ENCODE peak calls at places on chromosome 7, in nine cellular contexts. One of them, this sample, is unnamed.

GRCh38 chr7:102322202-102322715 is 34.0 kb downstream of the SPDYE6 start:
- DNase-seq in cardiac muscle cell: no peak
- DNase-seq in neuronal stem cell: no peak
- DNase-seq in HuH-7: no peak
- DNase-seq in IMR-90: no peak
- DNase-seq in NCI-H2081: no peak
- DNase-seq in HTR-8/SVneo: no peak
- DNase-seq in stimulated activated CD4-positive, alpha-beta T cell treated with anti-CD3 and anti-CD28 coated beads, TNF-alpha, amount 100 ng/mL, for 1 hour: no peak
- DNase-seq in Calu3: no peak
- DNase-seq in this sample: no peak

GRCh38 chr7:96441551-96442104 is 119.7 kb upstream of the SLC25A13 start:
- DNase-seq in cardiac muscle cell: peak
- DNase-seq in neuronal stem cell: no peak
- DNase-seq in HuH-7: no peak
- DNase-seq in IMR-90: no peak
- DNase-seq in NCI-H2081: no peak
- DNase-seq in HTR-8/SVneo: no peak
- DNase-seq in stimulated activated CD4-positive, alpha-beta T cell treated with anti-CD3 and anti-CD28 coated beads, TNF-alpha, amount 100 ng/mL, for 1 hour: no peak
- DNase-seq in Calu3: no peak
- DNase-seq in this sample: no peak

GRCh38 chr7:29445736-29446135 is 117.9 kb upstream of the PRR15 start:
- DNase-seq in cardiac muscle cell: no peak
- DNase-seq in neuronal stem cell: no peak
- DNase-seq in HuH-7: no peak
- DNase-seq in IMR-90: no peak
- DNase-seq in NCI-H2081: no peak
- DNase-seq in HTR-8/SVneo: no peak
- DNase-seq in stimulated activated CD4-positive, alpha-beta T cell treated with anti-CD3 and anti-CD28 coated beads, TNF-alpha, amount 100 ng/mL, for 1 hour: no peak
- DNase-seq in Calu3: no peak
- DNase-seq in this sample: no peak

GRCh38 chr7:28315565-28316420 is 96.5 kb upstream of the CREB5 start:
- DNase-seq in cardiac muscle cell: peak
- DNase-seq in neuronal stem cell: no peak
- DNase-seq in HuH-7: no peak
- DNase-seq in IMR-90: peak
- DNase-seq in NCI-H2081: no peak
- DNase-seq in HTR-8/SVneo: no peak
- DNase-seq in stimulated activated CD4-positive, alpha-beta T cell treated with anti-CD3 and anti-CD28 coated beads, TNF-alpha, amount 100 ng/mL, for 1 hour: no peak
- DNase-seq in Calu3: no peak
- DNase-seq in this sample: no peak

GRCh38 chr7:157538321-157538720 is 201.5 kb downstream of the DNAJB6 start:
- DNase-seq in cardiac muscle cell: no peak
- DNase-seq in neuronal stem cell: no peak
- DNase-seq in HuH-7: no peak
- DNase-seq in IMR-90: no peak
- DNase-seq in NCI-H2081: no peak
- DNase-seq in HTR-8/SVneo: no peak
- DNase-seq in stimulated activated CD4-positive, alpha-beta T cell treated with anti-CD3 and anti-CD28 coated beads, TNF-alpha, amount 100 ng/mL, for 1 hour: no peak
- DNase-seq in Calu3: no peak
- DNase-seq in this sample: no peak

GRCh38 chr7:94403546-94403945 is 8.9 kb downstream of the COL1A2 start:
- DNase-seq in cardiac muscle cell: no peak
- DNase-seq in neuronal stem cell: no peak
- DNase-seq in HuH-7: no peak
- DNase-seq in IMR-90: no peak
- DNase-seq in NCI-H2081: no peak
- DNase-seq in HTR-8/SVneo: no peak
- DNase-seq in stimulated activated CD4-positive, alpha-beta T cell treated with anti-CD3 and anti-CD28 coated beads, TNF-alpha, amount 100 ng/mL, for 1 hour: no peak
- DNase-seq in Calu3: no peak
- DNase-seq in this sample: no peak

GRCh38 chr7:102205915-102206314 is 80.8 kb upstream of the SH2B2 start:
- DNase-seq in cardiac muscle cell: no peak
- DNase-seq in neuronal stem cell: no peak
- DNase-seq in HuH-7: no peak
- DNase-seq in IMR-90: no peak
- DNase-seq in NCI-H2081: no peak
- DNase-seq in HTR-8/SVneo: no peak
- DNase-seq in stimulated activated CD4-positive, alpha-beta T cell treated with anti-CD3 and anti-CD28 coated beads, TNF-alpha, amount 100 ng/mL, for 1 hour: no peak
- DNase-seq in Calu3: no peak
- DNase-seq in this sample: no peak

GRCh38 chr7:79877874-79878465 is 256.7 kb upstream of the GNAI1 start:
- DNase-seq in cardiac muscle cell: no peak
- DNase-seq in neuronal stem cell: no peak
- DNase-seq in HuH-7: no peak
- DNase-seq in IMR-90: peak
- DNase-seq in NCI-H2081: no peak
- DNase-seq in HTR-8/SVneo: no peak
- DNase-seq in stimulated activated CD4-positive, alpha-beta T cell treated with anti-CD3 and anti-CD28 coated beads, TNF-alpha, amount 100 ng/mL, for 1 hour: no peak
- DNase-seq in Calu3: no peak
- DNase-seq in this sample: no peak

GRCh38 chr7:134165266-134165665 is 38.1 kb downstream of the LRGUK start:
- DNase-seq in cardiac muscle cell: no peak
- DNase-seq in neuronal stem cell: no peak
- DNase-seq in HuH-7: no peak
- DNase-seq in IMR-90: no peak
- DNase-seq in NCI-H2081: no peak
- DNase-seq in HTR-8/SVneo: no peak
- DNase-seq in stimulated activated CD4-positive, alpha-beta T cell treated with anti-CD3 and anti-CD28 coated beads, TNF-alpha, amount 100 ng/mL, for 1 hour: no peak
- DNase-seq in Calu3: no peak
- DNase-seq in this sample: no peak

GRCh38 chr7:151271699-151272355 is 23.3 kb upstream of the SMARCD3 start:
- DNase-seq in cardiac muscle cell: no peak
- DNase-seq in neuronal stem cell: no peak
- DNase-seq in HuH-7: peak
- DNase-seq in IMR-90: peak
- DNase-seq in NCI-H2081: no peak
- DNase-seq in HTR-8/SVneo: no peak
- DNase-seq in stimulated activated CD4-positive, alpha-beta T cell treated with anti-CD3 and anti-CD28 coated beads, TNF-alpha, amount 100 ng/mL, for 1 hour: no peak
- DNase-seq in Calu3: peak
- DNase-seq in this sample: peak

GRCh38 chr7:93622036-93622714 is 47.7 kb upstream of the CALCR start:
- DNase-seq in cardiac muscle cell: peak
- DNase-seq in neuronal stem cell: no peak
- DNase-seq in HuH-7: peak
- DNase-seq in IMR-90: peak
- DNase-seq in NCI-H2081: peak
- DNase-seq in HTR-8/SVneo: peak
- DNase-seq in stimulated activated CD4-positive, alpha-beta T cell treated with anti-CD3 and anti-CD28 coated beads, TNF-alpha, amount 100 ng/mL, for 1 hour: no peak
- DNase-seq in Calu3: peak
- DNase-seq in this sample: peak

GRCh38 chr7:47170516-47170915 is 411.4 kb downstream of the TNS3 start:
- DNase-seq in cardiac muscle cell: no peak
- DNase-seq in neuronal stem cell: no peak
- DNase-seq in HuH-7: no peak
- DNase-seq in IMR-90: peak
- DNase-seq in NCI-H2081: no peak
- DNase-seq in HTR-8/SVneo: no peak
- DNase-seq in stimulated activated CD4-positive, alpha-beta T cell treated with anti-CD3 and anti-CD28 coated beads, TNF-alpha, amount 100 ng/mL, for 1 hour: no peak
- DNase-seq in Calu3: peak
- DNase-seq in this sample: no peak

GRCh38 chr7:150778738-150779301 is 21.3 kb downstream of the TMEM176B start:
- DNase-seq in cardiac muscle cell: peak
- DNase-seq in neuronal stem cell: peak
- DNase-seq in HuH-7: no peak
- DNase-seq in IMR-90: peak
- DNase-seq in NCI-H2081: peak
- DNase-seq in HTR-8/SVneo: peak
- DNase-seq in stimulated activated CD4-positive, alpha-beta T cell treated with anti-CD3 and anti-CD28 coated beads, TNF-alpha, amount 100 ng/mL, for 1 hour: peak
- DNase-seq in Calu3: peak
- DNase-seq in this sample: peak

GRCh38 chr7:135743907-135744789 is 4.5 kb downstream of the FAM180A start:
- DNase-seq in cardiac muscle cell: no peak
- DNase-seq in neuronal stem cell: no peak
- DNase-seq in HuH-7: no peak
- DNase-seq in IMR-90: peak
- DNase-seq in NCI-H2081: no peak
- DNase-seq in HTR-8/SVneo: no peak
- DNase-seq in stimulated activated CD4-positive, alpha-beta T cell treated with anti-CD3 and anti-CD28 coated beads, TNF-alpha, amount 100 ng/mL, for 1 hour: no peak
- DNase-seq in Calu3: no peak
- DNase-seq in this sample: no peak

GRCh38 chr7:117110480-117111315 is 157.4 kb downstream of the ST7 start:
- DNase-seq in cardiac muscle cell: no peak
- DNase-seq in neuronal stem cell: no peak
- DNase-seq in HuH-7: peak
- DNase-seq in IMR-90: no peak
- DNase-seq in NCI-H2081: no peak
- DNase-seq in HTR-8/SVneo: no peak
- DNase-seq in stimulated activated CD4-positive, alpha-beta T cell treated with anti-CD3 and anti-CD28 coated beads, TNF-alpha, amount 100 ng/mL, for 1 hour: peak
- DNase-seq in Calu3: no peak
- DNase-seq in this sample: peak

GRCh38 chr7:158728911-158729645 is 24.5 kb upstream of the NCAPG2 start:
- DNase-seq in cardiac muscle cell: no peak
- DNase-seq in neuronal stem cell: no peak
- DNase-seq in HuH-7: no peak
- DNase-seq in IMR-90: no peak
- DNase-seq in NCI-H2081: no peak
- DNase-seq in HTR-8/SVneo: no peak
- DNase-seq in stimulated activated CD4-positive, alpha-beta T cell treated with anti-CD3 and anti-CD28 coated beads, TNF-alpha, amount 100 ng/mL, for 1 hour: no peak
- DNase-seq in Calu3: no peak
- DNase-seq in this sample: no peak

GRCh38 chr7:76372984-76373833 is 14.4 kb upstream of the YWHAG start:
- DNase-seq in cardiac muscle cell: no peak
- DNase-seq in neuronal stem cell: no peak
- DNase-seq in HuH-7: no peak
- DNase-seq in IMR-90: peak
- DNase-seq in NCI-H2081: no peak
- DNase-seq in HTR-8/SVneo: peak
- DNase-seq in stimulated activated CD4-positive, alpha-beta T cell treated with anti-CD3 and anti-CD28 coated beads, TNF-alpha, amount 100 ng/mL, for 1 hour: no peak
- DNase-seq in Calu3: no peak
- DNase-seq in this sample: no peak

GRCh38 chr7:150876817-150877526 is 24.7 kb downstream of the AOC1 start:
- DNase-seq in cardiac muscle cell: peak
- DNase-seq in neuronal stem cell: peak
- DNase-seq in HuH-7: peak
- DNase-seq in IMR-90: peak
- DNase-seq in NCI-H2081: peak
- DNase-seq in HTR-8/SVneo: peak
- DNase-seq in stimulated activated CD4-positive, alpha-beta T cell treated with anti-CD3 and anti-CD28 coated beads, TNF-alpha, amount 100 ng/mL, for 1 hour: peak
- DNase-seq in Calu3: peak
- DNase-seq in this sample: peak